ENCODE peak calls at places on chromosomes 6 and 20, in nine cellular contexts. One of them, this sample, is unnamed.

GRCh38 chr6:51147756-51148155 is 329.1 kb downstream of the TFAP2B start:
- DNase-seq in A549: no peak
- DNase-seq in GM23338: no peak
- DNase-seq in K562: no peak
- DNase-seq in GM12878: no peak
- DNase-seq in HepG2: no peak
- DNase-seq in SK-N-SH: no peak
- DNase-seq in HL-60: no peak
- DNase-seq in HCT116: no peak
- DNase-seq in this sample: no peak

GRCh38 chr20:50193851-50194830 is 3.5 kb downstream of the CEBPB start:
- DNase-seq in A549: no peak
- DNase-seq in GM23338: peak
- DNase-seq in K562: no peak
- DNase-seq in GM12878: no peak
- DNase-seq in HepG2: no peak
- DNase-seq in SK-N-SH: no peak
- DNase-seq in HL-60: no peak
- DNase-seq in HCT116: no peak
- DNase-seq in this sample: no peak

GRCh38 chr6:73854998-73855718 is 159.2 kb downstream of the CD109 start:
- DNase-seq in A549: peak
- DNase-seq in GM23338: peak
- DNase-seq in K562: peak
- DNase-seq in GM12878: no peak
- DNase-seq in HepG2: peak
- DNase-seq in SK-N-SH: peak
- DNase-seq in HL-60: peak
- DNase-seq in HCT116: peak
- DNase-seq in this sample: no peak

GRCh38 chr6:156998824-156999330 is 221.7 kb downstream of the ARID1B start:
- DNase-seq in A549: no peak
- DNase-seq in GM23338: no peak
- DNase-seq in K562: no peak
- DNase-seq in GM12878: no peak
- DNase-seq in HepG2: no peak
- DNase-seq in SK-N-SH: no peak
- DNase-seq in HL-60: no peak
- DNase-seq in HCT116: no peak
- DNase-seq in this sample: no peak

GRCh38 chr6:33593414-33593727 is 13.3 kb upstream of the BAK1 start:
- DNase-seq in A549: no peak
- DNase-seq in GM23338: no peak
- DNase-seq in K562: no peak
- DNase-seq in GM12878: no peak
- DNase-seq in HepG2: no peak
- DNase-seq in SK-N-SH: no peak
- DNase-seq in HL-60: no peak
- DNase-seq in HCT116: no peak
- DNase-seq in this sample: no peak

GRCh38 chr20:1389703-1390385 is 3.0 kb downstream of the FKBP1A start:
- DNase-seq in A549: no peak
- DNase-seq in GM23338: peak
- DNase-seq in K562: no peak
- DNase-seq in GM12878: no peak
- DNase-seq in HepG2: no peak
- DNase-seq in SK-N-SH: no peak
- DNase-seq in HL-60: no peak
- DNase-seq in HCT116: no peak
- DNase-seq in this sample: no peak

GRCh38 chr6:134683783-134684765 is 265.8 kb downstream of the ALDH8A1 start:
- DNase-seq in A549: no peak
- DNase-seq in GM23338: no peak
- DNase-seq in K562: no peak
- DNase-seq in GM12878: no peak
- DNase-seq in HepG2: no peak
- DNase-seq in SK-N-SH: no peak
- DNase-seq in HL-60: no peak
- DNase-seq in HCT116: no peak
- DNase-seq in this sample: no peak

GRCh38 chr6:131377112-131377511 is 195.9 kb upstream of the ARG1 start:
- DNase-seq in A549: no peak
- DNase-seq in GM23338: no peak
- DNase-seq in K562: no peak
- DNase-seq in GM12878: no peak
- DNase-seq in HepG2: no peak
- DNase-seq in SK-N-SH: no peak
- DNase-seq in HL-60: no peak
- DNase-seq in HCT116: no peak
- DNase-seq in this sample: no peak

GRCh38 chr20:34299925-34300806 is 3.0 kb downstream of the AHCY start:
- DNase-seq in A549: no peak
- DNase-seq in GM23338: no peak
- DNase-seq in K562: no peak
- DNase-seq in GM12878: no peak
- DNase-seq in HepG2: peak
- DNase-seq in SK-N-SH: no peak
- DNase-seq in HL-60: no peak
- DNase-seq in HCT116: no peak
- DNase-seq in this sample: no peak

GRCh38 chr6:33192671-33193602 is 670 bp upstream of the COL11A2 start:
- DNase-seq in A549: no peak
- DNase-seq in GM23338: peak
- DNase-seq in K562: no peak
- DNase-seq in GM12878: no peak
- DNase-seq in HepG2: no peak
- DNase-seq in SK-N-SH: peak
- DNase-seq in HL-60: no peak
- DNase-seq in HCT116: no peak
- DNase-seq in this sample: no peak

GRCh38 chr20:992801-993535 is 9.1 kb downstream of the RSPO4 start:
- DNase-seq in A549: no peak
- DNase-seq in GM23338: no peak
- DNase-seq in K562: no peak
- DNase-seq in GM12878: no peak
- DNase-seq in HepG2: no peak
- DNase-seq in SK-N-SH: no peak
- DNase-seq in HL-60: no peak
- DNase-seq in HCT116: no peak
- DNase-seq in this sample: no peak

GRCh38 chr6:167697316-167697715 is 129.4 kb upstream of the AFDN start:
- DNase-seq in A549: no peak
- DNase-seq in GM23338: no peak
- DNase-seq in K562: no peak
- DNase-seq in GM12878: no peak
- DNase-seq in HepG2: no peak
- DNase-seq in SK-N-SH: peak
- DNase-seq in HL-60: no peak
- DNase-seq in HCT116: no peak
- DNase-seq in this sample: no peak

GRCh38 chr6:14118444-14118843 is 872 bp downstream of the CD83 start:
- DNase-seq in A549: no peak
- DNase-seq in GM23338: no peak
- DNase-seq in K562: no peak
- DNase-seq in GM12878: no peak
- DNase-seq in HepG2: no peak
- DNase-seq in SK-N-SH: no peak
- DNase-seq in HL-60: no peak
- DNase-seq in HCT116: no peak
- DNase-seq in this sample: no peak

GRCh38 chr6:24931296-24931695 is 4.5 kb downstream of the RIPOR2 start:
- DNase-seq in A549: no peak
- DNase-seq in GM23338: no peak
- DNase-seq in K562: no peak
- DNase-seq in GM12878: no peak
- DNase-seq in HepG2: no peak
- DNase-seq in SK-N-SH: no peak
- DNase-seq in HL-60: no peak
- DNase-seq in HCT116: no peak
- DNase-seq in this sample: no peak

GRCh38 chr6:148954461-148954860 is 207.6 kb downstream of the UST start:
- DNase-seq in A549: no peak
- DNase-seq in GM23338: no peak
- DNase-seq in K562: no peak
- DNase-seq in GM12878: no peak
- DNase-seq in HepG2: no peak
- DNase-seq in SK-N-SH: no peak
- DNase-seq in HL-60: no peak
- DNase-seq in HCT116: no peak
- DNase-seq in this sample: no peak

GRCh38 chr6:143745160-143746133 is 67.7 kb downstream of the PHACTR2 start:
- DNase-seq in A549: peak
- DNase-seq in GM23338: peak
- DNase-seq in K562: no peak
- DNase-seq in GM12878: no peak
- DNase-seq in HepG2: peak
- DNase-seq in SK-N-SH: peak
- DNase-seq in HL-60: no peak
- DNase-seq in HCT116: peak
- DNase-seq in this sample: no peak

GRCh38 chr20:40265872-40266533 is 423.0 kb downstream of the MAFB start:
- DNase-seq in A549: no peak
- DNase-seq in GM23338: peak
- DNase-seq in K562: no peak
- DNase-seq in GM12878: no peak
- DNase-seq in HepG2: peak
- DNase-seq in SK-N-SH: peak
- DNase-seq in HL-60: no peak
- DNase-seq in HCT116: no peak
- DNase-seq in this sample: no peak

GRCh38 chr20:20733943-20734342 is 21.5 kb upstream of the RALGAPA2 start:
- DNase-seq in A549: no peak
- DNase-seq in GM23338: no peak
- DNase-seq in K562: no peak
- DNase-seq in GM12878: no peak
- DNase-seq in HepG2: no peak
- DNase-seq in SK-N-SH: no peak
- DNase-seq in HL-60: no peak
- DNase-seq in HCT116: no peak
- DNase-seq in this sample: no peak

GRCh38 chr6:150767161-150767560 is 98.3 kb upstream of the MTHFD1L start:
- DNase-seq in A549: no peak
- DNase-seq in GM23338: no peak
- DNase-seq in K562: no peak
- DNase-seq in GM12878: no peak
- DNase-seq in HepG2: no peak
- DNase-seq in SK-N-SH: no peak
- DNase-seq in HL-60: no peak
- DNase-seq in HCT116: no peak
- DNase-seq in this sample: no peak
- H3K27ac ChIP-seq in A549: no peak
- H3K27ac ChIP-seq in GM23338: no peak
- H3K27ac ChIP-seq in K562: no peak
- H3K27ac ChIP-seq in GM12878: no peak
- H3K27ac ChIP-seq in HepG2: no peak
- H3K27ac ChIP-seq in SK-N-SH: no peak
- H3K27ac ChIP-seq in HL-60: no peak
- H3K27ac ChIP-seq in HCT116: no peak
- H3K27ac ChIP-seq in this sample: no peak

DNA sequence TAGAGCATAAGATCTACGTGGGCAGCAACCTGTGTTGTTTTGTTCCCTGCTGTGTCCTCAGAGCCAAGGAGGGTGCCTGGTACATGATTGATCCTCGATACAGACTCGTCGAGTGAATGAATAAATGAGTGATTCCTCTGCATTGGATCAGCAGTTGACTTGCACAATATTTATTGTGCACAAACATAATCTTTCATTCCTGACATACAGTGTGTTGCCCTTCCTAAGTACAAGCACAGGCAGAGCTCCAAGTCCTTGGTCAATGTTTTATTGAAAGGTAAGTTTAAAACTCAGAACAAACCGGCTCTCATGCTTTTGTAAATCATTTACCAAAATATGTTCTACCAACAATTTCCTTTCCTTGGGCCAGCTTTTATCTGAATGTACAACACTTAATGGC is 57.4 kb downstream of the STMND1 start:
- DNase-seq in A549: no peak
- DNase-seq in GM23338: no peak
- DNase-seq in K562: no peak
- DNase-seq in GM12878: no peak
- DNase-seq in HepG2: peak
- DNase-seq in SK-N-SH: no peak
- DNase-seq in HL-60: no peak
- DNase-seq in HCT116: no peak
- DNase-seq in this sample: no peak
- TF ChIP-seq REST in A549: no peak
- TF ChIP-seq REST in GM23338: no peak
- TF ChIP-seq REST in K562: no peak
- TF ChIP-seq REST in GM12878: no peak
- TF ChIP-seq REST in HepG2: no peak
- TF ChIP-seq REST in SK-N-SH: no peak
- TF ChIP-seq REST in HL-60: no peak
- TF ChIP-seq REST in HCT116: no peak
- TF ChIP-seq REST in this sample: no peak

DNA sequence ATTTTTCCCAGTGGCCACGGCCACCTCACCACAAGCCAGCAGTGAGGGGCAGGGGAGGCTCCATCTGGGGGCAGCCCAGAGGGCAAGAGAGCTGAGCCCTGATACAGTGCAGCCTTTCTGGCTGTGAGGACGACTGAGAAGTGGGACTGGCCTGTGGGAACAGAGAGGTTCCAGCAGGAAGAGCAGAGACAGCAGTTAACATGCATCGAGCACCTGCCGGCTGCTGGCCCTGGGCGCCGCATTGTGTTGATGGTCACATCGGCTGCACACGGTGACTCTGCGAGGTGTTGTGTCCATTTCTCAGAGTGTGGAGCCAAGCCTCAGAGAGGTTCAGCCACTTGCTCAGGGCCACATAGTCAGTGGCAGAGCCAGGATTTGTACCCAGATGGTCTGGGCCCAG is 9.8 kb downstream of the FOXS1 start:
- DNase-seq in A549: no peak
- DNase-seq in GM23338: no peak
- DNase-seq in K562: no peak
- DNase-seq in GM12878: no peak
- DNase-seq in HepG2: no peak
- DNase-seq in SK-N-SH: no peak
- DNase-seq in HL-60: no peak
- DNase-seq in HCT116: no peak
- DNase-seq in this sample: no peak
- H3K27ac ChIP-seq in A549: peak
- H3K27ac ChIP-seq in GM23338: no peak
- H3K27ac ChIP-seq in K562: peak
- H3K27ac ChIP-seq in GM12878: no peak
- H3K27ac ChIP-seq in HepG2: no peak
- H3K27ac ChIP-seq in SK-N-SH: peak
- H3K27ac ChIP-seq in HL-60: no peak
- H3K27ac ChIP-seq in HCT116: no peak
- H3K27ac ChIP-seq in this sample: peak

DNA sequence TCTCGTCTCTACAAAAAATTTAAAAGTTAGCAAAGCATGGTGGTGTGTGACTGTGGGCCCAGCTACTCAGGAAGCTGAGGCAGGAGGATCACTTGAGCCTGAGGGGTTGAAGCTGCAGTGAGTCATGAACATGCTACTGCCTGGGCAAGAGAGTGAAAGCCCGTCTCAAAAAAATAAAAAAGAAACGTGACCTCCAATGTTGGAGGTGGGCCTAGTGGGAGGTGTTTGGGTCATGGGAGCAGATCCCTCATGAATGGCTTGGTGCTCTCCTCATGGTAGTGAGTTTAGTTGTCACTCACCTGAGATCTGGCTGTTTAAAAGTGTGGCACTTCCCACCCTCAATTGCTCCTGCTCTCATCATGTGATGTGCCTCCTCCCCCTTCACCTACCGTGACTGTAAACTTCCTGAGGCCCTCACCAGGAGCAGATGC is 24.3 kb downstream of the RBL1 start:
- DNase-seq in A549: no peak
- DNase-seq in GM23338: no peak
- DNase-seq in K562: no peak
- DNase-seq in GM12878: peak
- DNase-seq in HepG2: no peak
- DNase-seq in SK-N-SH: no peak
- DNase-seq in HL-60: no peak
- DNase-seq in HCT116: no peak
- DNase-seq in this sample: no peak
- TF ChIP-seq REST in A549: no peak
- TF ChIP-seq REST in GM23338: no peak
- TF ChIP-seq REST in K562: no peak
- TF ChIP-seq REST in GM12878: no peak
- TF ChIP-seq REST in HepG2: no peak
- TF ChIP-seq REST in SK-N-SH: no peak
- TF ChIP-seq REST in HL-60: no peak
- TF ChIP-seq REST in HCT116: no peak
- TF ChIP-seq REST in this sample: no peak

This sample was measured in Panc1.